ENCODE peak calls at places on chromosomes 12 and 14, in nine cellular contexts. K is COR-L47; P is stimulated activated CD4-positive, alpha-beta T cell treated with anti-CD3 and anti-CD28 coated beads, TNF-alpha, amount 100 ng/mL, for 1 hour; C is anterior cingulate cortex; F is prostate gland; T is fibroblast of lung; N is activated CD8-positive, alpha-beta memory T cell treated with anti-CD3 and anti-CD28 coated beads for 24 hours; H is fibroblast of the aortic adventitia; R is AG10803. S is an unnamed sample.

GRCh38 chr14:92448786-92449185 is 64.8 kb upstream of the RIN3 start:
- DNase-seq in K (no peak), P (no peak), C (no peak), F (no peak), T (no peak), N (no peak), H (no peak), R (no peak), S (no peak)

GRCh38 chr12:47004634-47005033 is 74.8 kb upstream of the PCED1B start:
- DNase-seq in K (no peak), P (no peak), C (no peak), F (no peak), T (no peak), N (no peak), H (no peak), R (no peak), S (no peak)

GRCh38 chr12:115528466-115528865 is 749.0 kb downstream of the MED13L start:
- DNase-seq in K (no peak), P (no peak), C (no peak), F (no peak), T (no peak), N (no peak), H (no peak), R (no peak), S (no peak)

GRCh38 chr12:24719293-24719721 is 229.6 kb downstream of the BCAT1 start:
- DNase-seq in K (no peak), P (no peak), C (no peak), F (no peak), T (peak), N (peak), H (peak), R (peak), S (peak)

GRCh38 chr14:103108749-103109207 is 14.3 kb downstream of the EXOC3L4 start:
- DNase-seq in K (no peak), P (no peak), C (no peak), F (no peak), T (peak), N (no peak), H (peak), R (no peak), S (no peak)

GRCh38 chr12:121603581-121603980 is 22.7 kb upstream of the ORAI1 start:
- DNase-seq in K (no peak), P (no peak), C (no peak), F (no peak), T (no peak), N (no peak), H (peak), R (no peak), S (no peak)

GRCh38 chr14:72701610-72702009 is 192.3 kb downstream of the DPF3 start:
- DNase-seq in K (no peak), P (no peak), C (no peak), F (no peak), T (no peak), N (no peak), H (peak), R (peak), S (no peak)

GRCh38 chr12:42382013-42382696 is 56.2 kb downstream of the PPHLN1 start:
- DNase-seq in K (no peak), P (no peak), C (no peak), F (no peak), T (peak), N (no peak), H (peak), R (peak), S (peak)

GRCh38 chr12:86376052-86376451 is 119.9 kb upstream of the MGAT4C start:
- DNase-seq in K (no peak), P (no peak), C (no peak), F (no peak), T (no peak), N (no peak), H (no peak), R (no peak), S (no peak)

GRCh38 chr12:12428961-12429657 is 72.2 kb downstream of the BORCS5 start:
- DNase-seq in K (no peak), P (no peak), C (no peak), F (no peak), T (no peak), N (no peak), H (no peak), R (no peak), S (no peak)

GRCh38 chr12:92552412-92553108 is 150.2 kb upstream of the PLEKHG7 start:
- DNase-seq in K (no peak), P (no peak), C (no peak), F (no peak), T (no peak), N (no peak), H (peak), R (no peak), S (no peak)

GRCh38 chr14:35332517-35333346 is 40.5 kb downstream of the PSMA6 start:
- DNase-seq in K (peak), P (no peak), C (no peak), F (no peak), T (peak), N (peak), H (peak), R (peak), S (no peak)

GRCh38 chr12:51811203-51811805 is 37.2 kb downstream of the FIGNL2 start:
- DNase-seq in K (no peak), P (no peak), C (no peak), F (no peak), T (no peak), N (no peak), H (no peak), R (no peak), S (no peak)

GRCh38 chr12:69578283-69578682 is 7.0 kb upstream of the CCT2 start:
- DNase-seq in K (no peak), P (no peak), C (no peak), F (no peak), T (no peak), N (no peak), H (no peak), R (no peak), S (no peak)

GRCh38 chr14:102532204-102532658 is 22.7 kb upstream of the ANKRD9 start:
- DNase-seq in K (no peak), P (no peak), C (no peak), F (no peak), T (no peak), N (no peak), H (peak), R (no peak), S (no peak)

GRCh38 chr12:13718271-13718670 is 263.1 kb downstream of the GRIN2B start:
- DNase-seq in K (no peak), P (no peak), C (no peak), F (no peak), T (no peak), N (no peak), H (no peak), R (no peak), S (no peak)

GRCh38 chr14:103140316-103141109 is 17.3 kb downstream of the TNFAIP2 start:
- DNase-seq in K (peak), P (no peak), C (no peak), F (no peak), T (no peak), N (no peak), H (no peak), R (no peak), S (no peak)

GRCh38 chr14:53979747-53980642 is 23.4 kb upstream of the BMP4 start:
- DNase-seq in K (no peak), P (no peak), C (no peak), F (no peak), T (peak), N (no peak), H (peak), R (peak), S (peak)

GRCh38 chr12:39392154-39392925 is 50.6 kb downstream of the KIF21A start:
- DNase-seq in K (no peak), P (no peak), C (no peak), F (no peak), T (no peak), N (no peak), H (no peak), R (no peak), S (no peak)

GRCh38 chr12:131386781-131387180 is 324.1 kb upstream of the SFSWAP start:
- DNase-seq in K (no peak), P (no peak), C (no peak), F (no peak), T (no peak), N (no peak), H (no peak), R (no peak), S (no peak)

GRCh38 chr12:15700595-15700994 is 88.6 kb downstream of the EPS8 start:
- DNase-seq in K (no peak), P (no peak), C (no peak), F (no peak), T (peak), N (no peak), H (peak), R (peak), S (peak)

GRCh38 chr14:106846218-106846617 is 1319.8 kb downstream of the TMEM121 start:
- DNase-seq in K (no peak), P (no peak), C (no peak), F (no peak), T (no peak), N (no peak), H (no peak), R (no peak), S (no peak)

GRCh38 chr14:58769766-58770165 is 132.0 kb downstream of the DACT1 start:
- DNase-seq in K (no peak), P (no peak), C (no peak), F (no peak), T (no peak), N (no peak), H (no peak), R (no peak), S (no peak)

GRCh38 chr12:131066207-131066885 is 112.6 kb downstream of the ADGRD1 start:
- DNase-seq in K (no peak), P (no peak), C (no peak), F (no peak), T (no peak), N (no peak), H (no peak), R (no peak), S (no peak)

S was measured in stromal cell of bone marrow.